ENCODE peak calls at places on chromosomes 1 and 21, in seven cellular contexts. Z is nephron progenitor cell; G is cerebellum; S is esophagus muscularis mucosa; A is activated CD4-positive, alpha-beta T cell treated with anti-CD3 and anti-CD28 coated beads, Interleukin-2, amount 50 U/mL, for 48 hours; M is NCI-H774; J is effector memory CD8-positive, alpha-beta T cell. O is an unnamed sample.

GRCh38 chr1:228360533-228361313 is 45.9 kb downstream of the TRIM11 start:
- DNase-seq in M (no peak), Z (no peak), G (no peak), S (no peak), J (no peak), A (no peak), O (no peak)

GRCh38 chr1:115764541-115764940 is 4.0 kb downstream of the CASQ2 start:
- DNase-seq in J (no peak), M (peak), A (no peak), Z (peak), G (no peak), S (peak), O (no peak)

GRCh38 chr1:87362834-87363426 is 34.2 kb downstream of the LMO4 start:
- DNase-seq in G (no peak), Z (no peak), J (no peak), S (no peak), M (no peak), A (no peak), O (no peak)

GRCh38 chr1:40049745-40050144 is 9.2 kb downstream of the CAP1 start:
- DNase-seq in M (no peak), Z (no peak), J (no peak), A (peak), G (no peak), S (no peak), O (no peak)

GRCh38 chr1:209877109-209877764 is 49.5 kb downstream of the UTP25 start:
- DNase-seq in G (no peak), S (no peak), Z (no peak), J (no peak), A (no peak), M (no peak), O (no peak)

GRCh38 chr21:36694593-36695282 is 4.2 kb upstream of the SIM2 start:
- DNase-seq in Z (no peak), A (no peak), J (no peak), G (no peak), M (no peak), S (no peak), O (no peak)

GRCh38 chr1:19038732-19039131 is 82.3 kb upstream of the IFFO2 start:
- DNase-seq in G (no peak), A (no peak), M (no peak), S (no peak), J (no peak), Z (no peak), O (no peak)

GRCh38 chr1:160605792-160606520 is 26.7 kb upstream of the CD84 start:
- DNase-seq in G (no peak), Z (no peak), J (no peak), A (no peak), M (no peak), S (no peak), O (no peak)

GRCh38 chr1:76669624-76670023 is 197.7 kb upstream of the ST6GALNAC5 start:
- DNase-seq in Z (no peak), G (no peak), S (no peak), A (no peak), J (no peak), M (no peak), O (no peak)

GRCh38 chr1:161855260-161855659 is 89.1 kb downstream of the ATF6 start:
- DNase-seq in A (no peak), Z (no peak), G (no peak), M (no peak), J (no peak), S (no peak), O (no peak)

GRCh38 chr1:33005812-33006465 is 30.7 kb downstream of the AK2 start:
- DNase-seq in M (no peak), J (no peak), Z (no peak), G (no peak), S (no peak), A (no peak), O (no peak)

GRCh38 chr1:3492545-3493246 is 38.2 kb downstream of the ARHGEF16 start:
- DNase-seq in A (no peak), S (no peak), Z (no peak), G (no peak), J (no peak), M (no peak), O (no peak)

GRCh38 chr1:59046730-59047157 is 250.2 kb upstream of the FGGY start:
- DNase-seq in J (peak), S (no peak), G (no peak), M (no peak), Z (no peak), A (peak), O (no peak)

GRCh38 chr1:197775282-197776262 is at the start of gene DENND1B:
- DNase-seq in G (peak), A (peak), M (peak), Z (peak), S (peak), J (peak), O (peak)

GRCh38 chr1:29688477-29689365 is 452.4 kb downstream of the PTPRU start:
- DNase-seq in J (no peak), Z (no peak), G (no peak), S (no peak), M (no peak), A (peak), O (no peak)

GRCh38 chr1:227942716-227943261 is 4.9 kb downstream of the WNT9A start:
- DNase-seq in G (no peak), A (no peak), S (no peak), Z (no peak), J (no peak), M (no peak), O (peak)

GRCh38 chr1:222821239-222821638 is 6.4 kb downstream of the DISP1 start:
- DNase-seq in Z (no peak), G (no peak), J (no peak), A (no peak), M (no peak), S (no peak), O (no peak)

GRCh38 chr1:166628259-166628658 is 211.0 kb upstream of the POGK start:
- DNase-seq in S (no peak), J (no peak), Z (no peak), A (no peak), M (no peak), G (no peak), O (no peak)

GRCh38 chr1:206420471-206420870 is 49.8 kb upstream of the IKBKE start:
- DNase-seq in G (no peak), S (no peak), Z (no peak), A (no peak), J (no peak), M (no peak), O (no peak)

GRCh38 chr1:201696217-201696761 is 132.7 kb upstream of the IPO9 start:
- DNase-seq in J (no peak), M (no peak), Z (no peak), A (no peak), G (peak), S (peak), O (peak)

GRCh38 chr21:38311765-38312164 is 55.0 kb downstream of the KCNJ15 start:
- DNase-seq in M (no peak), A (no peak), S (no peak), Z (no peak), G (no peak), J (no peak), O (no peak)

GRCh38 chr1:33387512-33388079 is 43.3 kb downstream of the PHC2 start:
- DNase-seq in Z (no peak), M (no peak), S (peak), A (no peak), G (no peak), J (no peak), O (no peak)

GRCh38 chr1:199218065-199218464 is 579.2 kb downstream of the PTPRC start:
- DNase-seq in J (peak), A (no peak), M (peak), S (no peak), G (peak), Z (no peak), O (peak)

GRCh38 chr1:65531972-65532570 is 111.6 kb downstream of the LEPR start:
- DNase-seq in Z (no peak), M (no peak), J (no peak), S (no peak), G (no peak), A (no peak), O (no peak)

GRCh38 chr1:207404849-207405525 is 49.1 kb upstream of the CR2 start:
- DNase-seq in A (no peak), G (peak), M (peak), S (no peak), Z (no peak), J (no peak), O (no peak)

GRCh38 chr1:194071200-194071599 is 884.8 kb upstream of the B3GALT2 start:
- DNase-seq in Z (no peak), G (no peak), A (no peak), M (no peak), J (no peak), S (no peak), O (no peak)

GRCh38 chr1:219664310-219665029 is 51.6 kb upstream of the ZC3H11B start:
- DNase-seq in A (no peak), Z (no peak), J (no peak), S (no peak), M (no peak), G (no peak), O (no peak)

O was measured in coronary artery.